ENCODE peak calls at places on chromosomes 2 and 18, in five cellular contexts. U, K, O, E and X are unnamed samples.

GRCh38 chr18:10841203-10841602 is 308.2 kb downstream of the PIEZO2 start:
- DNase-seq in U (no peak), K (no peak), O (no peak), E (no peak), X (no peak)

GRCh38 chr2:104452558-104452957 is 401.4 kb upstream of the POU3F3 start:
- DNase-seq in U (no peak), K (no peak), O (no peak), E (no peak), X (no peak)

GRCh38 chr2:46268196-46268595 is 29.0 kb upstream of the EPAS1 start:
- DNase-seq in U (no peak), K (no peak), O (no peak), E (no peak), X (no peak)

GRCh38 chr2:75022516-75022915 is 64.1 kb downstream of the POLE4 start:
- DNase-seq in U (no peak), K (no peak), O (no peak), E (no peak), X (no peak)

GRCh38 chr2:112623913-112624777 is 21.6 kb upstream of the SLC20A1 start:
- DNase-seq in U (peak), K (peak), O (no peak), E (no peak), X (no peak)

GRCh38 chr18:75097491-75098225 is 111.3 kb downstream of the PTGR3 start:
- DNase-seq in U (no peak), K (no peak), O (no peak), E (no peak), X (no peak)

GRCh38 chr2:6080837-6081541 is 388.8 kb downstream of the SOX11 start:
- DNase-seq in U (no peak), K (no peak), O (no peak), E (no peak), X (no peak)

GRCh38 chr2:150403457-150403856 is 84.0 kb downstream of the RND3 start:
- DNase-seq in U (no peak), K (no peak), O (no peak), E (no peak), X (no peak)

GRCh38 chr18:46155652-46156051 is 51.5 kb downstream of the HAUS1 start:
- DNase-seq in U (no peak), K (no peak), O (no peak), E (no peak), X (no peak)

GRCh38 chr2:120935339-120936313 is 200.0 kb downstream of the GLI2 start:
- DNase-seq in U (no peak), K (peak), O (peak), E (peak), X (no peak)

GRCh38 chr2:85112906-85113625 is 20.1 kb upstream of the TCF7L1 start:
- DNase-seq in U (no peak), K (no peak), O (no peak), E (no peak), X (no peak)

GRCh38 chr2:65955259-65955658 is 479.7 kb upstream of the MEIS1 start:
- DNase-seq in U (no peak), K (no peak), O (no peak), E (no peak), X (no peak)

GRCh38 chr2:220192994-220193753 is 565.7 kb downstream of the SLC4A3 start:
- DNase-seq in U (no peak), K (no peak), O (no peak), E (no peak), X (no peak)

GRCh38 chr2:127574656-127575055 is 39.2 kb downstream of the MYO7B start:
- DNase-seq in U (no peak), K (no peak), O (no peak), E (no peak), X (no peak)

GRCh38 chr2:178419123-178419522 is 31.9 kb downstream of the PRKRA start:
- DNase-seq in U (no peak), K (no peak), O (no peak), E (peak), X (no peak)
- TF ChIP-seq CTCF in U (no peak), K (no peak), O (no peak), E (peak), X (peak)

GRCh38 chr2:42041377-42042127 is 6.3 kb upstream of the PKDCC start:
- DNase-seq in U (no peak), K (no peak), O (no peak), E (no peak), X (no peak)
- TF ChIP-seq CTCF in U (no peak), K (no peak), O (no peak), E (no peak), X (no peak)

GRCh38 chr2:26235089-26235488 is 9.3 kb downstream of the HADHA start:
- DNase-seq in U (no peak), K (no peak), O (no peak), E (peak), X (no peak)
- TF ChIP-seq CTCF in U (peak), K (no peak), O (no peak), E (peak), X (peak)

GRCh38 chr2:18439716-18440115 is 120.7 kb downstream of the RDH14 start:
- DNase-seq in U (no peak), K (no peak), O (no peak), E (no peak), X (no peak)
- TF ChIP-seq CTCF in U (no peak), K (no peak), O (no peak), E (no peak), X (no peak)

GRCh38 chr2:54109848-54110247 is 5.6 kb upstream of the ACYP2 start:
- DNase-seq in U (no peak), K (no peak), O (no peak), E (no peak), X (no peak)

GRCh38 chr2:54120950-54121349 is 5.5 kb downstream of the ACYP2 start:
- DNase-seq in U (no peak), K (no peak), O (no peak), E (no peak), X (no peak)

GRCh38 chr2:54114936-54115283 is 505 bp upstream of the ACYP2 start:
- DNase-seq in U (no peak), K (no peak), O (no peak), E (no peak), X (no peak)

DNA sequence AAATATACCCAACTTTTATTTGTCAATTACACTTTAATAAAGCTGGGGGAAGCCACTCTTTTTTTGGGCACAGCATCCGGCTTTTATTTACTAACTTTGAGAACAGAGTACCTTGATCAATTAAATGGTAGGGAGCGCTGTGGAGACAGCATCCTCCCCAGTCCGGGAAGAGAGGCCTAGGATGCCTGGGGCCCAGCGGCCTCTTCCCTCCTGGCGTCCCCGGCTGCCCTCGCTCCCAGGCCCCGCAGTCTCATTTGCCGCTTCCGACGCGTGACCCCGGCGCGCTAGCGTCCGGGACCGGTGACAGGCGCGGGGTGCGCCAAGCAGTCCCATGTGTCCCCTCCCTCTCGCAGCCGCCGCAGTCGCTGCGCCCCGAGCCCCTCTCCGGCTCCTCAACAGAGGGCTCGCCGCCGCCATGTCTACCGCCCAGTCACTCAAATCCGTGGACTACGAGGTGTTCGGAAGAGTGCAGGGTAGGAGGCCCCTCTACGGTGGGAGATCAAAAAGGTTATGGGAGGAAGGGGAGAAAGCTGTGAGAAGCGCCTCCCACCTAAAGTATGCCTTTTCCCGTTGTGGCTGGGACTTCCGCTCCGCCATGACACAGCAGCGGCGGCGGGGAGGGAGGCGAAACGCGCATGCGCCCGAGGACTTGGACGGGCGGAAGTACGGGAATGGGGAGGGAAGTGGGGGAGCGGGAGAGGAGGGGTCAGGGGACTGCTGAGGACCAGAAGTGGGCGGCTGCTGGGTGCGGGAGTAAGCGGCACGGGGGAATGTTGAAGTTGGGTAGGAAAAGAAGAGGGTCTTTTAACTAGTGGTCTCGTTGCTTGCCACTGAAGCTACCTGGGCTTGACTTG is at the start of gene ACYP2:
- DNase-seq in U (peak), K (peak), O (peak), E (peak), X (peak)
- TF ChIP-seq CTCF in U (peak), K (no peak), O (no peak), E (peak), X (no peak)

GRCh38 chr2:62217421-62217820 is 21.5 kb downstream of the B3GNT2 start:
- DNase-seq in U (no peak), K (no peak), O (no peak), E (no peak), X (no peak)

GRCh38 chr2:62217980-62218379 is 22.1 kb downstream of the B3GNT2 start:
- DNase-seq in U (no peak), K (no peak), O (no peak), E (no peak), X (no peak)

GRCh38 chr2:62216113-62216512 is 20.2 kb downstream of the B3GNT2 start:
- DNase-seq in U (no peak), K (no peak), O (no peak), E (no peak), X (no peak)

GRCh38 chr2:62216616-62217015 is 20.7 kb downstream of the B3GNT2 start:
- DNase-seq in U (no peak), K (no peak), O (no peak), E (no peak), X (no peak)

DNA sequence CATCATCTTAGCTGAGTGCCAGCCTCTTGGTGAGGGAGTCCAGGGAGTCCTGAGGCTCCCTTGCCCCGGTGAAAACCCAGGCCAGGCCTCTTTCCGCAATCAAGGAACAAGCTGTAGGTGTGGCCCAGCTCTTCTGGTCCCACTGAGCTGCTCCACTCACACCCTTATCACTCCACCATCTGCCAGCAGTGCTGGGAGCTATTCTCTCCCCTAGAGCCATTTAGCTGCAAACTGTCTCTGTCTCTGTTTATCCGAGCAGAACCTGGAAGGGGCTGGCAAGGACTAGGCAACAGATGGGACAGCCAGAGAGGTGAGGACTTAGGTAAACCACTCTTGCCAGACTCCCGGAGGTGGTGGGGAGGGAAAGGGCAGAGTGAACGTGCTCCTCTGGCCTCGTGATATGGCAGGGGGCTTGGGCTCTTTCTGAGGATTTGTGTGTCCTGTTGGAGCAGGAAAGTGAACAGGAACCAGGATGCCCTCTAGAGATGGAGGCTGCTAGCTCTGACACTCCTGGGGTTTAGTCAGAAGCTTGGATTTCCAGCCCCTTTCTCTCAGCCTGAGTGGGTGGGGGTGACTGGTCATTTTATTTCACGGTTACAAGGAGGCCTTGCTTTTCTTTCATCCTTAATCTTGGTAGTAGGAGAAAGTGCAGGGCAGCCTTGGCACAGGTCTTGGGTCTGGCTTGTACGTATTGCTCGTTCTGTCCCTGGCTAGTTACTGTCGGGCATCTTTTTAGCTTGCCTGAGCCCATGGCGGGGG is 19.6 kb downstream of the B3GNT2 start:
- DNase-seq in U (no peak), K (peak), O (no peak), E (no peak), X (no peak)
- TF ChIP-seq CTCF in U (no peak), K (no peak), O (no peak), E (no peak), X (no peak)